ENCODE peak calls at places on chromosome 20, in eight cellular contexts. D is activated naive CD8-positive, alpha-beta T cell treated with anti-CD3 and anti-CD28 coated beads, Interleukin-2, amount 50 U/mL, for 24 hours; A is ELR; Y is iris pigment epithelial cell; U is brain pericyte; T is AG08396; Q is Panc1; J is glomerular endothelial cell. B is an unnamed sample.

GRCh38 chr20:10309326-10309725 is 90.7 kb downstream of the SNAP25 start:
- DNase-seq in U (peak), T (peak), Y (peak), J (no peak), D (no peak), Q (peak), A (peak), B (no peak)

GRCh38 chr20:33676652-33677645 is 2.7 kb upstream of the NECAB3 start:
- DNase-seq in U (no peak), Y (no peak), J (no peak), A (no peak), T (no peak), D (no peak), Q (no peak), B (no peak)

GRCh38 chr20:61127311-61128044 is 124.6 kb upstream of the CDH4 start:
- DNase-seq in D (no peak), T (peak), U (no peak), Q (no peak), Y (peak), J (no peak), A (peak), B (no peak)

GRCh38 chr20:6178537-6178936 is 55.7 kb upstream of the FERMT1 start:
- DNase-seq in A (peak), T (peak), Q (peak), D (no peak), U (no peak), J (peak), Y (peak), B (no peak)

GRCh38 chr20:10649080-10649816 is 24.6 kb downstream of the JAG1 start:
- DNase-seq in U (no peak), Y (no peak), T (no peak), D (no peak), Q (no peak), J (no peak), A (no peak), B (no peak)

GRCh38 chr20:38157635-38158495 is 7.2 kb downstream of the TGM2 start:
- DNase-seq in Y (peak), Q (no peak), U (no peak), D (no peak), A (no peak), T (no peak), J (no peak), B (no peak)

GRCh38 chr20:63258826-63259225 is 4.6 kb upstream of the NKAIN4 start:
- DNase-seq in J (no peak), U (no peak), A (no peak), D (no peak), Q (no peak), Y (no peak), T (no peak), B (no peak)

GRCh38 chr20:18718129-18718528 is 95.5 kb upstream of the SCP2D1 start:
- DNase-seq in T (no peak), Y (no peak), D (no peak), U (no peak), Q (no peak), A (no peak), J (no peak), B (no peak)

GRCh38 chr20:62754122-62754990 is 41.9 kb upstream of the MRGBP start:
- DNase-seq in Y (no peak), T (no peak), D (no peak), J (no peak), U (no peak), Q (no peak), A (no peak), B (no peak)

GRCh38 chr20:46992640-46993035 is 98.0 kb downstream of the EYA2 start:
- DNase-seq in A (no peak), U (no peak), T (no peak), Y (no peak), D (no peak), J (no peak), Q (no peak), B (no peak)

GRCh38 chr20:14633507-14633906 is 296.1 kb upstream of the FLRT3 start:
- DNase-seq in D (no peak), Q (no peak), A (no peak), Y (no peak), U (no peak), J (no peak), T (no peak), B (no peak)

GRCh38 chr20:52104546-52105044 is 87.0 kb downstream of the ZFP64 start:
- DNase-seq in J (no peak), Q (no peak), D (peak), T (peak), U (no peak), A (peak), Y (peak), B (peak)

GRCh38 chr20:37007898-37008649 is 56.6 kb upstream of the SAMHD1 start:
- DNase-seq in D (no peak), U (no peak), Y (peak), J (peak), A (peak), Q (no peak), T (peak), B (no peak)

GRCh38 chr20:11338506-11339306 is 579.0 kb upstream of the BTBD3 start:
- DNase-seq in Y (peak), Q (no peak), T (no peak), U (no peak), J (no peak), A (no peak), D (no peak), B (no peak)

GRCh38 chr20:26216025-26216424 is 519.4 kb upstream of the ZNF337 start:
- DNase-seq in J (no peak), U (no peak), T (no peak), Y (peak), Q (no peak), D (no peak), A (peak), B (no peak)

GRCh38 chr20:10668677-10669368 is 5.0 kb downstream of the JAG1 start:
- DNase-seq in T (no peak), D (no peak), A (no peak), U (no peak), Q (no peak), J (no peak), Y (peak), B (no peak)

GRCh38 chr20:19880256-19881079 is 122.4 kb downstream of the RIN2 start:
- DNase-seq in T (no peak), D (no peak), A (peak), U (no peak), J (no peak), Y (peak), Q (peak), B (no peak)

GRCh38 chr20:48690888-48691287 is 136.9 kb downstream of the PREX1 start:
- DNase-seq in A (no peak), Q (no peak), D (no peak), U (no peak), Y (no peak), T (no peak), J (no peak), B (no peak)